ENCODE peak calls at places on chromosomes 5 and 9, in nine cellular contexts. L is GM06990; R is activated CD8-positive, alpha-beta memory T cell treated with anti-CD3 and anti-CD28 coated beads for 48 hours; N is K562; D is effector memory CD4-positive, alpha-beta T cell; A is kidney tubule cell; Y is AG08396; Z is stimulated activated CD4-positive, alpha-beta T cell treated with anti-CD3 and anti-CD28 coated beads, TNF-alpha, amount 100 ng/mL, for 48 hours; M is T-helper 17 cell. U is an unnamed sample.

GRCh38 chr5:94623877-94624276 is 5.4 kb downstream of the SLF1 start:
- DNase-seq in L (no peak), R (no peak), N (no peak), D (no peak), A (no peak), Y (no peak), Z (no peak), M (no peak), U (no peak)

GRCh38 chr5:141958113-141958512 is at the start of gene PCDH12:
- DNase-seq in L (no peak), R (no peak), N (no peak), D (no peak), A (no peak), Y (no peak), Z (no peak), M (no peak), U (peak; percentile 24)

GRCh38 chr9:2014696-2015580 is at the start of gene SMARCA2:
- DNase-seq in L (peak; percentile 99), R (peak; percentile 94), N (peak; percentile 94), D (peak; percentile 94), A (peak; percentile 98), Y (peak; percentile 96), Z (peak; percentile 90), M (peak; percentile 96), U (peak; percentile 99)

GRCh38 chr9:115225459-115226116 is 107.6 kb upstream of the TNC start:
- DNase-seq in L (no peak), R (no peak), N (no peak), D (no peak), A (no peak), Y (no peak), Z (no peak), M (no peak), U (no peak)

GRCh38 chr9:15329539-15330109 is 22.6 kb upstream of the TTC39B start:
- DNase-seq in L (no peak), R (no peak), N (peak; percentile 19), D (no peak), A (no peak), Y (no peak), Z (no peak), M (no peak), U (no peak)

GRCh38 chr9:4583001-4583400 is 79.1 kb upstream of the PLPP6 start:
- DNase-seq in L (no peak), R (no peak), N (no peak), D (no peak), A (no peak), Y (no peak), Z (no peak), M (no peak), U (no peak)

GRCh38 chr5:22631683-22632082 is 221.5 kb downstream of the CDH12 start:
- DNase-seq in L (no peak), R (no peak), N (no peak), D (no peak), A (no peak), Y (no peak), Z (no peak), M (no peak), U (no peak)

GRCh38 chr5:179342577-179342976 is 2.7 kb downstream of the ADAMTS2 start:
- DNase-seq in L (no peak), R (no peak), N (no peak), D (no peak), A (no peak), Y (peak; percentile 83), Z (no peak), M (no peak), U (peak; percentile 87)

GRCh38 chr5:65194871-65195270 is 286.8 kb downstream of the ADAMTS6 start:
- DNase-seq in L (no peak), R (no peak), N (no peak), D (no peak), A (no peak), Y (no peak), Z (no peak), M (no peak), U (no peak)

GRCh38 chr9:37201581-37201980 is 81.2 kb downstream of the ZCCHC7 start:
- DNase-seq in L (no peak), R (no peak), N (peak; percentile 24), D (no peak), A (no peak), Y (no peak), Z (no peak), M (no peak), U (no peak)

GRCh38 chr9:131951905-131952304 is 127.8 kb downstream of the MED27 start:
- DNase-seq in L (no peak), R (no peak), N (no peak), D (no peak), A (no peak), Y (peak; percentile 47), Z (no peak), M (no peak), U (peak; percentile 69)

GRCh38 chr9:69200071-69200470 is 26.0 kb downstream of the TJP2 start:
- DNase-seq in L (no peak), R (no peak), N (peak; percentile 57), D (no peak), A (peak; percentile 70), Y (peak; percentile 20), Z (no peak), M (no peak), U (peak; percentile 52)

GRCh38 chr5:12071455-12071854 is 167.2 kb upstream of the CTNND2 start:
- DNase-seq in L (no peak), R (no peak), N (no peak), D (no peak), A (no peak), Y (no peak), Z (no peak), M (no peak), U (no peak)

GRCh38 chr5:179530069-179530998 is 20.0 kb upstream of the RUFY1 start:
- DNase-seq in L (peak; percentile 85), R (peak; percentile 48), N (peak; percentile 67), D (peak; percentile 24), A (peak; percentile 48), Y (peak; percentile 68), Z (peak; percentile 27), M (peak; percentile 28), U (peak; percentile 47)

GRCh38 chr9:16869140-16869903 is 1.1 kb downstream of the BNC2 start:
- DNase-seq in L (no peak), R (no peak), N (no peak), D (no peak), A (peak; percentile 30), Y (peak; percentile 34), Z (no peak), M (no peak), U (no peak)

GRCh38 chr5:160047362-160047761 is 38.4 kb downstream of the TTC1 start:
- DNase-seq in L (no peak), R (no peak), N (no peak), D (no peak), A (no peak), Y (no peak), Z (no peak), M (no peak), U (no peak)

GRCh38 chr5:16757989-16758501 is 141.2 kb upstream of the RETREG1 start:
- DNase-seq in L (no peak), R (no peak), N (no peak), D (no peak), A (no peak), Y (no peak), Z (no peak), M (no peak), U (no peak)

GRCh38 chr9:76901801-76902200 is 4.1 kb downstream of the PRUNE2 start:
- DNase-seq in L (no peak), R (no peak), N (no peak), D (no peak), A (no peak), Y (no peak), Z (no peak), M (no peak), U (no peak)

GRCh38 chr9:82148849-82149544 is 160.4 kb downstream of the SPATA31D1 start:
- DNase-seq in L (no peak), R (no peak), N (no peak), D (no peak), A (no peak), Y (peak; percentile 43), Z (no peak), M (no peak), U (peak; percentile 90)

GRCh38 chr5:14357441-14357840 is 214.3 kb downstream of the TRIO start:
- DNase-seq in L (no peak), R (no peak), N (no peak), D (no peak), A (no peak), Y (no peak), Z (no peak), M (no peak), U (no peak)

GRCh38 chr5:1118738-1119137 is 6.9 kb upstream of the SLC12A7 start:
- DNase-seq in L (no peak), R (no peak), N (peak; percentile 63), D (no peak), A (peak; percentile 48), Y (no peak), Z (no peak), M (no peak), U (no peak)

GRCh38 chr5:137565450-137565849 is 66.3 kb upstream of the SPOCK1 start:
- DNase-seq in L (no peak), R (no peak), N (no peak), D (no peak), A (no peak), Y (no peak), Z (no peak), M (no peak), U (peak; percentile 79)

GRCh38 chr5:159864885-159865622 is 51.2 kb upstream of the ADRA1B start:
- DNase-seq in L (peak; percentile 1), R (no peak), N (no peak), D (no peak), A (peak; percentile 37), Y (no peak), Z (no peak), M (no peak), U (peak; percentile 29)

GRCh38 chr9:69134412-69134811 is 39.7 kb upstream of the TJP2 start:
- DNase-seq in L (no peak), R (no peak), N (no peak), D (no peak), A (no peak), Y (no peak), Z (no peak), M (no peak), U (no peak)

GRCh38 chr5:119355244-119355635 is 579 bp upstream of the TNFAIP8 start:
- DNase-seq in L (no peak), R (no peak), N (no peak), D (no peak), A (peak; percentile 55), Y (no peak), Z (no peak), M (peak; percentile 30), U (no peak)

GRCh38 chr5:140351609-140352334 is 5.4 kb upstream of the HBEGF start:
- DNase-seq in L (no peak), R (no peak), N (peak; percentile 84), D (peak; percentile 52), A (peak; percentile 77), Y (peak; percentile 65), Z (peak; percentile 57), M (no peak), U (peak; percentile 71)

GRCh38 chr5:98492258-98492657 is 281.2 kb upstream of the RGMB start:
- DNase-seq in L (no peak), R (no peak), N (no peak), D (no peak), A (peak; percentile 51), Y (no peak), Z (no peak), M (no peak), U (peak; percentile 54)

U was measured in GM23248.